ENCODE peak calls at places on chromosome 4, in ten cellular contexts. One of them, this sample, is unnamed.
A peak's percentile ranks its signal among the peaks of the same experiment; 100 is the strongest.

GRCh38 chr4:38311495-38311894 is 351.3 kb downstream of the PTTG2 start:
- DNase-seq in fibroblast of the aortic adventitia: no peak
- DNase-seq in AG09319: no peak
- DNase-seq in activated T-cell treated with anti-CD3 and anti-CD28 coated beads for 48 hours: no peak
- DNase-seq in neuronal stem cell: no peak
- DNase-seq in occipital lobe: no peak
- DNase-seq in fibroblast of villous mesenchyme: no peak
- DNase-seq in choroid plexus epithelial cell: no peak
- DNase-seq in NCI-H2171 treated with DMSO at 0.1 percent for 48 hours: no peak
- DNase-seq in activated CD4-positive, alpha-beta T cell treated with anti-CD3 and anti-CD28 coated beads for 1 hour: no peak
- DNase-seq in this sample: no peak

GRCh38 chr4:155543126-155543765 is 123.4 kb upstream of the GUCY1A1 start:
- DNase-seq in fibroblast of the aortic adventitia: peak; percentile 32
- DNase-seq in AG09319: no peak
- DNase-seq in activated T-cell treated with anti-CD3 and anti-CD28 coated beads for 48 hours: no peak
- DNase-seq in neuronal stem cell: no peak
- DNase-seq in occipital lobe: no peak
- DNase-seq in fibroblast of villous mesenchyme: peak; percentile 64
- DNase-seq in choroid plexus epithelial cell: no peak
- DNase-seq in NCI-H2171 treated with DMSO at 0.1 percent for 48 hours: no peak
- DNase-seq in activated CD4-positive, alpha-beta T cell treated with anti-CD3 and anti-CD28 coated beads for 1 hour: no peak
- DNase-seq in this sample: no peak

GRCh38 chr4:156686120-156686519 is 285.5 kb downstream of the PDGFC start:
- DNase-seq in fibroblast of the aortic adventitia: peak; percentile 95
- DNase-seq in AG09319: peak; percentile 97
- DNase-seq in activated T-cell treated with anti-CD3 and anti-CD28 coated beads for 48 hours: no peak
- DNase-seq in neuronal stem cell: no peak
- DNase-seq in occipital lobe: no peak
- DNase-seq in fibroblast of villous mesenchyme: peak; percentile 82
- DNase-seq in choroid plexus epithelial cell: peak; percentile 97
- DNase-seq in NCI-H2171 treated with DMSO at 0.1 percent for 48 hours: peak; percentile 92
- DNase-seq in activated CD4-positive, alpha-beta T cell treated with anti-CD3 and anti-CD28 coated beads for 1 hour: no peak
- DNase-seq in this sample: no peak

GRCh38 chr4:2817701-2818350 is 24.9 kb downstream of the SH3BP2 start:
- DNase-seq in fibroblast of the aortic adventitia: no peak
- DNase-seq in AG09319: no peak
- DNase-seq in activated T-cell treated with anti-CD3 and anti-CD28 coated beads for 48 hours: no peak
- DNase-seq in neuronal stem cell: no peak
- DNase-seq in occipital lobe: no peak
- DNase-seq in fibroblast of villous mesenchyme: no peak
- DNase-seq in choroid plexus epithelial cell: no peak
- DNase-seq in NCI-H2171 treated with DMSO at 0.1 percent for 48 hours: peak; percentile 6
- DNase-seq in activated CD4-positive, alpha-beta T cell treated with anti-CD3 and anti-CD28 coated beads for 1 hour: no peak
- DNase-seq in this sample: no peak

GRCh38 chr4:37648084-37648817 is 37.9 kb downstream of the RELL1 start:
- DNase-seq in fibroblast of the aortic adventitia: peak; percentile 88
- DNase-seq in AG09319: peak; percentile 86
- DNase-seq in activated T-cell treated with anti-CD3 and anti-CD28 coated beads for 48 hours: no peak
- DNase-seq in neuronal stem cell: no peak
- DNase-seq in occipital lobe: no peak
- DNase-seq in fibroblast of villous mesenchyme: peak; percentile 97
- DNase-seq in choroid plexus epithelial cell: peak; percentile 97
- DNase-seq in NCI-H2171 treated with DMSO at 0.1 percent for 48 hours: no peak
- DNase-seq in activated CD4-positive, alpha-beta T cell treated with anti-CD3 and anti-CD28 coated beads for 1 hour: no peak
- DNase-seq in this sample: no peak

GRCh38 chr4:26858035-26858918 is 2.4 kb upstream of the STIM2 start:
- DNase-seq in fibroblast of the aortic adventitia: no peak
- DNase-seq in AG09319: no peak
- DNase-seq in activated T-cell treated with anti-CD3 and anti-CD28 coated beads for 48 hours: no peak
- DNase-seq in neuronal stem cell: no peak
- DNase-seq in occipital lobe: no peak
- DNase-seq in fibroblast of villous mesenchyme: no peak
- DNase-seq in choroid plexus epithelial cell: no peak
- DNase-seq in NCI-H2171 treated with DMSO at 0.1 percent for 48 hours: no peak
- DNase-seq in activated CD4-positive, alpha-beta T cell treated with anti-CD3 and anti-CD28 coated beads for 1 hour: no peak
- DNase-seq in this sample: no peak

GRCh38 chr4:64718091-64718490 is 308.8 kb upstream of the TECRL start:
- DNase-seq in fibroblast of the aortic adventitia: peak; percentile 0
- DNase-seq in AG09319: no peak
- DNase-seq in activated T-cell treated with anti-CD3 and anti-CD28 coated beads for 48 hours: no peak
- DNase-seq in neuronal stem cell: no peak
- DNase-seq in occipital lobe: no peak
- DNase-seq in fibroblast of villous mesenchyme: no peak
- DNase-seq in choroid plexus epithelial cell: peak; percentile 1
- DNase-seq in NCI-H2171 treated with DMSO at 0.1 percent for 48 hours: no peak
- DNase-seq in activated CD4-positive, alpha-beta T cell treated with anti-CD3 and anti-CD28 coated beads for 1 hour: no peak
- DNase-seq in this sample: no peak

GRCh38 chr4:124907881-124908280 is 195.3 kb upstream of the ANKRD50 start:
- DNase-seq in fibroblast of the aortic adventitia: peak; percentile 95
- DNase-seq in AG09319: no peak
- DNase-seq in activated T-cell treated with anti-CD3 and anti-CD28 coated beads for 48 hours: no peak
- DNase-seq in neuronal stem cell: no peak
- DNase-seq in occipital lobe: no peak
- DNase-seq in fibroblast of villous mesenchyme: peak; percentile 42
- DNase-seq in choroid plexus epithelial cell: no peak
- DNase-seq in NCI-H2171 treated with DMSO at 0.1 percent for 48 hours: no peak
- DNase-seq in activated CD4-positive, alpha-beta T cell treated with anti-CD3 and anti-CD28 coated beads for 1 hour: no peak
- DNase-seq in this sample: no peak

GRCh38 chr4:10298681-10299080 is 158.5 kb downstream of the ZNF518B start:
- DNase-seq in fibroblast of the aortic adventitia: no peak
- DNase-seq in AG09319: no peak
- DNase-seq in activated T-cell treated with anti-CD3 and anti-CD28 coated beads for 48 hours: no peak
- DNase-seq in neuronal stem cell: no peak
- DNase-seq in occipital lobe: no peak
- DNase-seq in fibroblast of villous mesenchyme: no peak
- DNase-seq in choroid plexus epithelial cell: no peak
- DNase-seq in NCI-H2171 treated with DMSO at 0.1 percent for 48 hours: no peak
- DNase-seq in activated CD4-positive, alpha-beta T cell treated with anti-CD3 and anti-CD28 coated beads for 1 hour: no peak
- DNase-seq in this sample: no peak

GRCh38 chr4:116332508-116332907 is 752.9 kb downstream of the TRAM1L1 start:
- DNase-seq in fibroblast of the aortic adventitia: no peak
- DNase-seq in AG09319: no peak
- DNase-seq in activated T-cell treated with anti-CD3 and anti-CD28 coated beads for 48 hours: no peak
- DNase-seq in neuronal stem cell: no peak
- DNase-seq in occipital lobe: no peak
- DNase-seq in fibroblast of villous mesenchyme: no peak
- DNase-seq in choroid plexus epithelial cell: no peak
- DNase-seq in NCI-H2171 treated with DMSO at 0.1 percent for 48 hours: no peak
- DNase-seq in activated CD4-positive, alpha-beta T cell treated with anti-CD3 and anti-CD28 coated beads for 1 hour: no peak
- DNase-seq in this sample: no peak

GRCh38 chr4:602559-602942 is 22.8 kb upstream of the PDE6B start:
- DNase-seq in fibroblast of the aortic adventitia: no peak
- DNase-seq in AG09319: no peak
- DNase-seq in activated T-cell treated with anti-CD3 and anti-CD28 coated beads for 48 hours: peak; percentile 73
- DNase-seq in neuronal stem cell: peak; percentile 65
- DNase-seq in occipital lobe: no peak
- DNase-seq in fibroblast of villous mesenchyme: peak; percentile 18
- DNase-seq in choroid plexus epithelial cell: peak; percentile 16
- DNase-seq in NCI-H2171 treated with DMSO at 0.1 percent for 48 hours: no peak
- DNase-seq in activated CD4-positive, alpha-beta T cell treated with anti-CD3 and anti-CD28 coated beads for 1 hour: no peak
- DNase-seq in this sample: no peak

GRCh38 chr4:23730998-23731397 is 158.8 kb downstream of the PPARGC1A start:
- DNase-seq in fibroblast of the aortic adventitia: no peak
- DNase-seq in AG09319: no peak
- DNase-seq in activated T-cell treated with anti-CD3 and anti-CD28 coated beads for 48 hours: no peak
- DNase-seq in neuronal stem cell: no peak
- DNase-seq in occipital lobe: no peak
- DNase-seq in fibroblast of villous mesenchyme: no peak
- DNase-seq in choroid plexus epithelial cell: no peak
- DNase-seq in NCI-H2171 treated with DMSO at 0.1 percent for 48 hours: no peak
- DNase-seq in activated CD4-positive, alpha-beta T cell treated with anti-CD3 and anti-CD28 coated beads for 1 hour: no peak
- DNase-seq in this sample: no peak

GRCh38 chr4:16897991-16898827 is at the start of gene LDB2:
- DNase-seq in fibroblast of the aortic adventitia: peak; percentile 90
- DNase-seq in AG09319: peak; percentile 93
- DNase-seq in activated T-cell treated with anti-CD3 and anti-CD28 coated beads for 48 hours: no peak
- DNase-seq in neuronal stem cell: peak; percentile 59
- DNase-seq in occipital lobe: peak; percentile 77
- DNase-seq in fibroblast of villous mesenchyme: peak; percentile 81
- DNase-seq in choroid plexus epithelial cell: peak; percentile 91
- DNase-seq in NCI-H2171 treated with DMSO at 0.1 percent for 48 hours: no peak
- DNase-seq in activated CD4-positive, alpha-beta T cell treated with anti-CD3 and anti-CD28 coated beads for 1 hour: no peak
- DNase-seq in this sample: no peak

GRCh38 chr4:142940614-142941013 is 94.5 kb upstream of the INPP4B start:
- DNase-seq in fibroblast of the aortic adventitia: no peak
- DNase-seq in AG09319: no peak
- DNase-seq in activated T-cell treated with anti-CD3 and anti-CD28 coated beads for 48 hours: no peak
- DNase-seq in neuronal stem cell: no peak
- DNase-seq in occipital lobe: no peak
- DNase-seq in fibroblast of villous mesenchyme: no peak
- DNase-seq in choroid plexus epithelial cell: no peak
- DNase-seq in NCI-H2171 treated with DMSO at 0.1 percent for 48 hours: peak; percentile 51
- DNase-seq in activated CD4-positive, alpha-beta T cell treated with anti-CD3 and anti-CD28 coated beads for 1 hour: no peak
- DNase-seq in this sample: no peak

GRCh38 chr4:127309360-127310095 is 323.2 kb upstream of the INTU start:
- DNase-seq in fibroblast of the aortic adventitia: peak; percentile 2
- DNase-seq in AG09319: no peak
- DNase-seq in activated T-cell treated with anti-CD3 and anti-CD28 coated beads for 48 hours: no peak
- DNase-seq in neuronal stem cell: no peak
- DNase-seq in occipital lobe: no peak
- DNase-seq in fibroblast of villous mesenchyme: peak; percentile 56
- DNase-seq in choroid plexus epithelial cell: peak; percentile 60
- DNase-seq in NCI-H2171 treated with DMSO at 0.1 percent for 48 hours: no peak
- DNase-seq in activated CD4-positive, alpha-beta T cell treated with anti-CD3 and anti-CD28 coated beads for 1 hour: no peak
- DNase-seq in this sample: no peak

GRCh38 chr4:2891294-2891693 is 47.6 kb downstream of the ADD1 start:
- DNase-seq in fibroblast of the aortic adventitia: peak; percentile 66
- DNase-seq in AG09319: no peak
- DNase-seq in activated T-cell treated with anti-CD3 and anti-CD28 coated beads for 48 hours: no peak
- DNase-seq in neuronal stem cell: no peak
- DNase-seq in occipital lobe: no peak
- DNase-seq in fibroblast of villous mesenchyme: peak; percentile 76
- DNase-seq in choroid plexus epithelial cell: peak; percentile 72
- DNase-seq in NCI-H2171 treated with DMSO at 0.1 percent for 48 hours: no peak
- DNase-seq in activated CD4-positive, alpha-beta T cell treated with anti-CD3 and anti-CD28 coated beads for 1 hour: no peak
- DNase-seq in this sample: no peak

GRCh38 chr4:171719691-171720090 is 93.5 kb upstream of the GALNTL6 start:
- DNase-seq in fibroblast of the aortic adventitia: no peak
- DNase-seq in AG09319: no peak
- DNase-seq in activated T-cell treated with anti-CD3 and anti-CD28 coated beads for 48 hours: no peak
- DNase-seq in neuronal stem cell: no peak
- DNase-seq in occipital lobe: no peak
- DNase-seq in fibroblast of villous mesenchyme: no peak
- DNase-seq in choroid plexus epithelial cell: no peak
- DNase-seq in NCI-H2171 treated with DMSO at 0.1 percent for 48 hours: no peak
- DNase-seq in activated CD4-positive, alpha-beta T cell treated with anti-CD3 and anti-CD28 coated beads for 1 hour: no peak
- DNase-seq in this sample: no peak

GRCh38 chr4:68109891-68110290 is 19.8 kb downstream of the TMPRSS11F start:
- DNase-seq in fibroblast of the aortic adventitia: no peak
- DNase-seq in AG09319: no peak
- DNase-seq in activated T-cell treated with anti-CD3 and anti-CD28 coated beads for 48 hours: no peak
- DNase-seq in neuronal stem cell: no peak
- DNase-seq in occipital lobe: no peak
- DNase-seq in fibroblast of villous mesenchyme: no peak
- DNase-seq in choroid plexus epithelial cell: no peak
- DNase-seq in NCI-H2171 treated with DMSO at 0.1 percent for 48 hours: no peak
- DNase-seq in activated CD4-positive, alpha-beta T cell treated with anti-CD3 and anti-CD28 coated beads for 1 hour: no peak
- DNase-seq in this sample: no peak

GRCh38 chr4:127291316-127291715 is 341.4 kb upstream of the INTU start:
- DNase-seq in fibroblast of the aortic adventitia: peak; percentile 1
- DNase-seq in AG09319: peak; percentile 8
- DNase-seq in activated T-cell treated with anti-CD3 and anti-CD28 coated beads for 48 hours: no peak
- DNase-seq in neuronal stem cell: no peak
- DNase-seq in occipital lobe: no peak
- DNase-seq in fibroblast of villous mesenchyme: peak; percentile 29
- DNase-seq in choroid plexus epithelial cell: no peak
- DNase-seq in NCI-H2171 treated with DMSO at 0.1 percent for 48 hours: no peak
- DNase-seq in activated CD4-positive, alpha-beta T cell treated with anti-CD3 and anti-CD28 coated beads for 1 hour: no peak
- DNase-seq in this sample: no peak

GRCh38 chr4:7169134-7169533 is 23.2 kb upstream of the SORCS2 start:
- DNase-seq in fibroblast of the aortic adventitia: no peak
- DNase-seq in AG09319: no peak
- DNase-seq in activated T-cell treated with anti-CD3 and anti-CD28 coated beads for 48 hours: no peak
- DNase-seq in neuronal stem cell: no peak
- DNase-seq in occipital lobe: no peak
- DNase-seq in fibroblast of villous mesenchyme: no peak
- DNase-seq in choroid plexus epithelial cell: no peak
- DNase-seq in NCI-H2171 treated with DMSO at 0.1 percent for 48 hours: no peak
- DNase-seq in activated CD4-positive, alpha-beta T cell treated with anti-CD3 and anti-CD28 coated beads for 1 hour: no peak
- DNase-seq in this sample: no peak

GRCh38 chr4:157048248-157048647 is 27.7 kb upstream of the GLRB start:
- DNase-seq in fibroblast of the aortic adventitia: peak; percentile 96
- DNase-seq in AG09319: peak; percentile 73
- DNase-seq in activated T-cell treated with anti-CD3 and anti-CD28 coated beads for 48 hours: no peak
- DNase-seq in neuronal stem cell: no peak
- DNase-seq in occipital lobe: no peak
- DNase-seq in fibroblast of villous mesenchyme: peak; percentile 92
- DNase-seq in choroid plexus epithelial cell: peak; percentile 85
- DNase-seq in NCI-H2171 treated with DMSO at 0.1 percent for 48 hours: no peak
- DNase-seq in activated CD4-positive, alpha-beta T cell treated with anti-CD3 and anti-CD28 coated beads for 1 hour: no peak
- DNase-seq in this sample: no peak

GRCh38 chr4:54998991-54999390 is 126.4 kb downstream of the KDR start:
- DNase-seq in fibroblast of the aortic adventitia: peak; percentile 91
- DNase-seq in AG09319: peak; percentile 2
- DNase-seq in activated T-cell treated with anti-CD3 and anti-CD28 coated beads for 48 hours: no peak
- DNase-seq in neuronal stem cell: no peak
- DNase-seq in occipital lobe: no peak
- DNase-seq in fibroblast of villous mesenchyme: peak; percentile 36
- DNase-seq in choroid plexus epithelial cell: peak; percentile 87
- DNase-seq in NCI-H2171 treated with DMSO at 0.1 percent for 48 hours: no peak
- DNase-seq in activated CD4-positive, alpha-beta T cell treated with anti-CD3 and anti-CD28 coated beads for 1 hour: no peak
- DNase-seq in this sample: no peak